ENCODE peak calls at places on chromosomes 6 and 20, in five cellular contexts. One of them, this sample, is unnamed.

GRCh38 chr6:28867078-28867414 is 56.7 kb downstream of the TRIM27 start:
- DNase-seq in heart left ventricle: no peak
- DNase-seq in ovary: no peak
- DNase-seq in mucosa of descending colon: no peak
- DNase-seq in transverse colon: no peak
- DNase-seq in this sample: no peak

GRCh38 chr6:104603108-104603745 is 256.5 kb downstream of the HACE1 start:
- DNase-seq in heart left ventricle: no peak
- DNase-seq in ovary: no peak
- DNase-seq in mucosa of descending colon: no peak
- DNase-seq in transverse colon: no peak
- DNase-seq in this sample: no peak

GRCh38 chr6:12353731-12354130 is 63.6 kb downstream of the EDN1 start:
- DNase-seq in heart left ventricle: no peak
- DNase-seq in ovary: no peak
- DNase-seq in mucosa of descending colon: no peak
- DNase-seq in transverse colon: no peak
- DNase-seq in this sample: no peak

GRCh38 chr20:14921546-14921945 is 584.1 kb upstream of the FLRT3 start:
- DNase-seq in heart left ventricle: no peak
- DNase-seq in ovary: no peak
- DNase-seq in mucosa of descending colon: no peak
- DNase-seq in transverse colon: no peak
- DNase-seq in this sample: peak

GRCh38 chr20:45394221-45395113 is 13.6 kb upstream of the DBNDD2 start:
- DNase-seq in heart left ventricle: no peak
- DNase-seq in ovary: no peak
- DNase-seq in mucosa of descending colon: no peak
- DNase-seq in transverse colon: no peak
- DNase-seq in this sample: no peak

GRCh38 chr6:38588631-38589366 is 50.9 kb downstream of the BTBD9 start:
- DNase-seq in heart left ventricle: no peak
- DNase-seq in ovary: no peak
- DNase-seq in mucosa of descending colon: no peak
- DNase-seq in transverse colon: no peak
- DNase-seq in this sample: no peak

GRCh38 chr20:12575352-12576095 is 433.2 kb upstream of the SPTLC3 start:
- DNase-seq in heart left ventricle: peak
- DNase-seq in ovary: peak
- DNase-seq in mucosa of descending colon: peak
- DNase-seq in transverse colon: peak
- DNase-seq in this sample: no peak

GRCh38 chr6:145204258-145204766 is 531.0 kb downstream of the EPM2A start:
- DNase-seq in heart left ventricle: no peak
- DNase-seq in ovary: no peak
- DNase-seq in mucosa of descending colon: no peak
- DNase-seq in transverse colon: no peak
- DNase-seq in this sample: no peak

GRCh38 chr6:88609973-88610372 is 353.4 kb downstream of the RNGTT start:
- DNase-seq in heart left ventricle: no peak
- DNase-seq in ovary: no peak
- DNase-seq in mucosa of descending colon: no peak
- DNase-seq in transverse colon: no peak
- DNase-seq in this sample: no peak

GRCh38 chr20:62592506-62593177 is 49.7 kb upstream of the SLCO4A1 start:
- DNase-seq in heart left ventricle: peak
- DNase-seq in ovary: no peak
- DNase-seq in mucosa of descending colon: no peak
- DNase-seq in transverse colon: no peak
- DNase-seq in this sample: no peak

GRCh38 chr6:143901885-143902708 is 37.8 kb downstream of the ZC2HC1B start:
- DNase-seq in heart left ventricle: no peak
- DNase-seq in ovary: peak
- DNase-seq in mucosa of descending colon: no peak
- DNase-seq in transverse colon: peak
- DNase-seq in this sample: no peak

GRCh38 chr6:136860043-136860442 is 37.7 kb downstream of the PEX7 start:
- DNase-seq in heart left ventricle: no peak
- DNase-seq in ovary: no peak
- DNase-seq in mucosa of descending colon: no peak
- DNase-seq in transverse colon: no peak
- DNase-seq in this sample: no peak

GRCh38 chr20:61411743-61412142 is 159.7 kb downstream of the CDH4 start:
- DNase-seq in heart left ventricle: no peak
- DNase-seq in ovary: no peak
- DNase-seq in mucosa of descending colon: no peak
- DNase-seq in transverse colon: no peak
- DNase-seq in this sample: no peak

GRCh38 chr20:22232473-22232872 is 351.9 kb downstream of the FOXA2 start:
- DNase-seq in heart left ventricle: no peak
- DNase-seq in ovary: no peak
- DNase-seq in mucosa of descending colon: no peak
- DNase-seq in transverse colon: no peak
- DNase-seq in this sample: no peak

GRCh38 chr6:87066449-87067288 is 28.2 kb downstream of the CGA start:
- DNase-seq in heart left ventricle: no peak
- DNase-seq in ovary: peak
- DNase-seq in mucosa of descending colon: no peak
- DNase-seq in transverse colon: peak
- DNase-seq in this sample: peak

GRCh38 chr6:134026597-134026996 is 25.8 kb downstream of the SLC2A12 start:
- DNase-seq in heart left ventricle: no peak
- DNase-seq in ovary: no peak
- DNase-seq in mucosa of descending colon: no peak
- DNase-seq in transverse colon: no peak
- DNase-seq in this sample: no peak

GRCh38 chr6:72675396-72675795 is 53.5 kb downstream of the KCNQ5 start:
- DNase-seq in heart left ventricle: no peak
- DNase-seq in ovary: no peak
- DNase-seq in mucosa of descending colon: no peak
- DNase-seq in transverse colon: no peak
- DNase-seq in this sample: no peak

GRCh38 chr20:58991720-58992119 is 10.7 kb downstream of the NELFCD start:
- DNase-seq in heart left ventricle: no peak
- DNase-seq in ovary: no peak
- DNase-seq in mucosa of descending colon: no peak
- DNase-seq in transverse colon: no peak
- DNase-seq in this sample: no peak

GRCh38 chr6:43211960-43212359 is 17.3 kb downstream of the DNPH1 start:
- DNase-seq in heart left ventricle: no peak
- DNase-seq in ovary: no peak
- DNase-seq in mucosa of descending colon: no peak
- DNase-seq in transverse colon: no peak
- DNase-seq in this sample: no peak

GRCh38 chr20:62804632-62805364 is at the start of gene OGFR:
- DNase-seq in heart left ventricle: peak
- DNase-seq in ovary: peak
- DNase-seq in mucosa of descending colon: peak
- DNase-seq in transverse colon: peak
- DNase-seq in this sample: no peak

GRCh38 chr20:8389381-8390368 is 257.6 kb downstream of the PLCB1 start:
- DNase-seq in heart left ventricle: no peak
- DNase-seq in ovary: no peak
- DNase-seq in mucosa of descending colon: no peak
- DNase-seq in transverse colon: no peak
- DNase-seq in this sample: peak

GRCh38 chr20:17875981-17876385 is 92.6 kb downstream of the SNX5 start:
- DNase-seq in heart left ventricle: no peak
- DNase-seq in ovary: peak
- DNase-seq in mucosa of descending colon: peak
- DNase-seq in transverse colon: no peak
- DNase-seq in this sample: no peak

GRCh38 chr20:24479106-24479505 is 9.7 kb downstream of the SYNDIG1 start:
- DNase-seq in heart left ventricle: no peak
- DNase-seq in ovary: no peak
- DNase-seq in mucosa of descending colon: no peak
- DNase-seq in transverse colon: no peak
- DNase-seq in this sample: no peak

GRCh38 chr6:1908784-1909183 is 299.1 kb downstream of the FOXC1 start:
- DNase-seq in heart left ventricle: no peak
- DNase-seq in ovary: no peak
- DNase-seq in mucosa of descending colon: no peak
- DNase-seq in transverse colon: no peak
- DNase-seq in this sample: no peak

DNA sequence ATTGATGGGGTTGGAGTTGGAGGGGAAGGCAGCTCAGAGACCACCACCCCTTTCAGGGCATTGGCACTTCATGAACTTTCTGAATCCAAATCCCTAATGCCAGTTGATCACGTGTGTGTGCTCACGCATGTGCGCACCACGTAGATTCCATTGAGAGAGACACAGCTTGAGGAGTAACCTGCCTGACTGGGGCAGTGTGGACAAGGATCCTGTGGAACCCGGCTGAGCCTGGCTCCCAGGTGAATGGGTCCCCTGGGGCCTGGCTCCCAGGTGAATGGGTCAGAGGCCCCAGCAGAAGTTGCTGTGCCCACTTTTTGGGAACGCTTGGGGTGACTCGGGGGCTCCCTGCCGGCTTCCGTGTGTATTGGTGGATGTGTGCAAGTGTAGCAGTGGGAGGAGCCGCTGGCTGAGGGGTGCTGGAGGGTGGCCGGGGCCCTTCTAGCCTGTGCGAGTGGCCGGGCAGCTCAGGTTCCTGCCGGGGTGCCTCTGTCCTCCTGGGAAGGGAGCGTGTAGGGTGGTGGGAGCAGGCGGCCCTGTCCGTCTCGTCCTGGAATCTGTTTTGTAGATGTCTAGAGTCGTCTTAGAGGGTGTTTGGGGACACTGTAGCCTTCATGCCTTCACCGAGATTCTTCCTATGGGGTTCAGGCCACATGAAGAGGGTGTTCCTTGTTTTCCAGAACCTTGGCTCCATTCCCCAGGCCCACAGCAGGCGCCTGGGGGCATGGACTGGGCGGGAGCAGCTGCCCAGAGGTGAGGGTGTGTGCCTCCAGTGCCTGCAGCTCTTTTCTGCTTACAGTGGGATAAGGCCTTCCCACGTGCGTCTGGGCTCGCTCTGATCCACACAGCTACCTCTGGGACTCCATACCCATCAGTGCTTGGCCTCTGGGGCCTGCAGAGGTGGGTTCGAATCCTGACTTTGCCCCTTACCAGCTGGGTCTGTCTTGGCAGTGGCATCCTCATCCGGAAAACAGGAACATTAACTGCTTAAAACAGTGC is 3.2 kb downstream of the RBM38 start:
- DNase-seq in heart left ventricle: peak
- DNase-seq in ovary: no peak
- DNase-seq in mucosa of descending colon: peak
- DNase-seq in transverse colon: no peak
- DNase-seq in this sample: no peak
- H3K4me3 ChIP-seq in heart left ventricle: peak
- H3K4me3 ChIP-seq in ovary: peak
- H3K4me3 ChIP-seq in mucosa of descending colon: no peak
- H3K4me3 ChIP-seq in transverse colon: no peak
- H3K4me3 ChIP-seq in this sample: no peak

GRCh38 chr6:79233611-79234149 is 802 bp downstream of the HMGN3 start:
- DNase-seq in heart left ventricle: peak
- DNase-seq in ovary: peak
- DNase-seq in mucosa of descending colon: peak
- DNase-seq in transverse colon: peak
- DNase-seq in this sample: peak

GRCh38 chr6:79230149-79230548 is 4.3 kb downstream of the HMGN3 start:
- DNase-seq in heart left ventricle: no peak
- DNase-seq in ovary: no peak
- DNase-seq in mucosa of descending colon: no peak
- DNase-seq in transverse colon: no peak
- DNase-seq in this sample: no peak

GRCh38 chr6:79231101-79231500 is 3.4 kb downstream of the HMGN3 start:
- DNase-seq in heart left ventricle: no peak
- DNase-seq in ovary: no peak
- DNase-seq in mucosa of descending colon: no peak
- DNase-seq in transverse colon: no peak
- DNase-seq in this sample: no peak

GRCh38 chr6:79232696-79233462 is 1.6 kb downstream of the HMGN3 start:
- DNase-seq in heart left ventricle: no peak
- DNase-seq in ovary: no peak
- DNase-seq in mucosa of descending colon: no peak
- DNase-seq in transverse colon: no peak
- DNase-seq in this sample: no peak

DNA sequence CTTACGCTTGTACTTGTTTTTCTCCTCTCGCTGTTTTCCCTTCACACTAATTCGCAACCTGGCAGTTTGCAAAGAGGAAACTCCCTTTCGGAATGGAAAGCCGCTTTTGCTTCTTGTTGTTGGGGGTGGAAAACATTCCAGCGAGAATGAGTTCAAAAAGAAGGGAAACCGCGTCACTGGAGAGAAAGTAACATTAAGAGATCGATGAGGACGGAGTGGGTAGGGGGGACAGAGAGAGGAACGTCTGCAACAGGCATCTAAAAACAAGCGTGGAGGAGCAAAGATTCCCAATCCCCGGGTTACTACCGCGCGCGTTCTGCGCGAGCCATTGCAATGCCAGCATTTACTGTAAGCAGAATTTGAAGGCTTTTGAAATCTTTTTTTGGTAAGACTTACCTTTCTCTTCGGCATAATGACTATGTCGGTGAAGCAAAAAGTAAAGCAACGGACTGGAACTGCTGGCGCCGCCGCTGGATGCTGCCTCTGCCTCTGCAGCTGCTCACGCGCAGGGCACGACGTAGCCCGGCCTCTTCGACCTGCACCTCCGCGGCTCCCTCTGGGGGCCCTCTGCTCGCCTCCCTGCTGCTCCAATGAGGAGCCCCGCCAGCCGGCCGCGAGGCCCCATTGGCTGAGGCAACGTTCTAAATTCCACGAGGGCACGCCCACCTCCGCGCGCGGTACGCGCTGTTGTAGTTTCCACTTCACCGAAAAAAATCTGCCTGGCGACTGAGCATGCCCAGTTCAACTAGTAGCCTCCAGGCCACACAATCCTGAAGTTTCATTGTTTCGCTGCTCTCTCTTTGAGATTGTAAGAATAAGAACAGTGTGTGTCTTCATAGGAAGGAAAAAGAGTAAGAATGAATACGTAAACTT is at the start of gene HMGN3:
- DNase-seq in heart left ventricle: peak
- DNase-seq in ovary: peak
- DNase-seq in mucosa of descending colon: peak
- DNase-seq in transverse colon: peak
- DNase-seq in this sample: peak
- TF ChIP-seq CTCF in heart left ventricle: no peak
- TF ChIP-seq CTCF in ovary: no peak
- TF ChIP-seq CTCF in mucosa of descending colon: no peak
- TF ChIP-seq CTCF in transverse colon: peak
- TF ChIP-seq CTCF in this sample: no peak

GRCh38 chr6:75202676-75203131 is 3.1 kb downstream of the COL12A1 start:
- DNase-seq in heart left ventricle: no peak
- DNase-seq in ovary: peak
- DNase-seq in mucosa of descending colon: no peak
- DNase-seq in transverse colon: no peak
- DNase-seq in this sample: no peak
- H3K4me3 ChIP-seq in heart left ventricle: peak
- H3K4me3 ChIP-seq in ovary: peak
- H3K4me3 ChIP-seq in mucosa of descending colon: no peak
- H3K4me3 ChIP-seq in transverse colon: no peak
- H3K4me3 ChIP-seq in this sample: peak

DNA sequence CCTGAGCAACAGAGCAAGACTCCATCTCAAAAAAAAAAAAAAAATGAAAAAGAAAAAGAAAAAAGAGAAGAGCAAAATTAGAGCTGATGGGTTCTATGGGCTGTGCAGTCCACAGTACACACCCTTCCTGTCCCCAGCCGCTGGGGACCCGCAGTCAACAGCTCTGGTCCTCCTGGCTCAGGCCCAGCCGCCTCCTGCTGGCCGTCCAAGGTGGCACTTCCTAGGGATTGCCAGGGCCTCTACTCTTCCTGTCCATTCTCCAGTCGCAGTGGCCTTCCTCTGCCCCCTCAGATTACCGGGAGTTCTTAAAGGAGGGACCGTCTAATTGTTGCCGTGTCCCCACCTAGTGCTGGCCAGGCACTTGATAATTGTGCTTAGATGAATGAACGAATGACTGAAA is 41.7 kb downstream of the TMEM242 start:
- DNase-seq in heart left ventricle: no peak
- DNase-seq in ovary: no peak
- DNase-seq in mucosa of descending colon: no peak
- DNase-seq in transverse colon: peak
- DNase-seq in this sample: no peak
- TF ChIP-seq CTCF in heart left ventricle: peak
- TF ChIP-seq CTCF in ovary: no peak
- TF ChIP-seq CTCF in mucosa of descending colon: no peak
- TF ChIP-seq CTCF in transverse colon: peak
- TF ChIP-seq CTCF in this sample: peak

This sample was measured in HFF-Myc.